ENCODE peak calls at places on chromosomes 12 and 14, in eight cellular contexts. One of them, this sample, is unnamed.

GRCh38 chr12:125403145-125403789 is 338.0 kb downstream of the AACS start:
- DNase-seq in ascending aorta: no peak
- DNase-seq in colonic mucosa: no peak
- DNase-seq in lower leg skin: no peak
- DNase-seq in H9: peak
- DNase-seq in K562: peak
- DNase-seq in heart left ventricle: no peak
- DNase-seq in GM12865: peak
- DNase-seq in this sample: peak

GRCh38 chr14:61174395-61175386 is 106.4 kb downstream of the TMEM30B start:
- DNase-seq in K562: no peak
- DNase-seq in GM12865: no peak
- DNase-seq in heart left ventricle: no peak
- DNase-seq in lower leg skin: no peak
- DNase-seq in H9: no peak
- DNase-seq in colonic mucosa: no peak
- DNase-seq in ascending aorta: no peak
- DNase-seq in this sample: no peak

GRCh38 chr12:2640709-2641108 is 154.1 kb upstream of the FKBP4 start:
- DNase-seq in colonic mucosa: no peak
- DNase-seq in lower leg skin: peak
- DNase-seq in H9: peak
- DNase-seq in ascending aorta: peak
- DNase-seq in GM12865: no peak
- DNase-seq in heart left ventricle: peak
- DNase-seq in K562: no peak
- DNase-seq in this sample: peak

GRCh38 chr14:58755026-58755929 is 117.5 kb downstream of the DACT1 start:
- DNase-seq in GM12865: no peak
- DNase-seq in heart left ventricle: no peak
- DNase-seq in ascending aorta: no peak
- DNase-seq in K562: no peak
- DNase-seq in H9: no peak
- DNase-seq in lower leg skin: no peak
- DNase-seq in colonic mucosa: peak
- DNase-seq in this sample: no peak

GRCh38 chr12:30753233-30753632 is 1.5 kb downstream of the CAPRIN2 start:
- DNase-seq in lower leg skin: no peak
- DNase-seq in ascending aorta: no peak
- DNase-seq in heart left ventricle: no peak
- DNase-seq in colonic mucosa: no peak
- DNase-seq in K562: peak
- DNase-seq in GM12865: peak
- DNase-seq in H9: peak
- DNase-seq in this sample: peak

GRCh38 chr12:3962661-3963483 is 89.7 kb upstream of the PARP11 start:
- DNase-seq in colonic mucosa: no peak
- DNase-seq in K562: no peak
- DNase-seq in ascending aorta: no peak
- DNase-seq in lower leg skin: peak
- DNase-seq in heart left ventricle: no peak
- DNase-seq in GM12865: peak
- DNase-seq in H9: peak
- DNase-seq in this sample: no peak

GRCh38 chr12:111180830-111181726 is 187.8 kb downstream of the PHETA1 start:
- DNase-seq in ascending aorta: peak
- DNase-seq in heart left ventricle: peak
- DNase-seq in lower leg skin: no peak
- DNase-seq in K562: no peak
- DNase-seq in H9: no peak
- DNase-seq in colonic mucosa: peak
- DNase-seq in GM12865: no peak
- DNase-seq in this sample: no peak

GRCh38 chr12:63070709-63071108 is 80.3 kb downstream of the AVPR1A start:
- DNase-seq in ascending aorta: no peak
- DNase-seq in K562: no peak
- DNase-seq in heart left ventricle: no peak
- DNase-seq in lower leg skin: no peak
- DNase-seq in H9: no peak
- DNase-seq in GM12865: no peak
- DNase-seq in colonic mucosa: no peak
- DNase-seq in this sample: no peak

GRCh38 chr12:116172224-116172849 is 105.2 kb downstream of the MED13L start:
- DNase-seq in K562: peak
- DNase-seq in lower leg skin: no peak
- DNase-seq in H9: no peak
- DNase-seq in ascending aorta: no peak
- DNase-seq in GM12865: peak
- DNase-seq in colonic mucosa: no peak
- DNase-seq in heart left ventricle: no peak
- DNase-seq in this sample: no peak

GRCh38 chr14:91693342-91693741 is 38.5 kb downstream of the CATSPERB start:
- DNase-seq in ascending aorta: no peak
- DNase-seq in GM12865: no peak
- DNase-seq in lower leg skin: no peak
- DNase-seq in colonic mucosa: peak
- DNase-seq in H9: no peak
- DNase-seq in heart left ventricle: no peak
- DNase-seq in K562: no peak
- DNase-seq in this sample: peak

GRCh38 chr14:85529803-85530574 is at the start of gene FLRT2:
- DNase-seq in heart left ventricle: peak
- DNase-seq in GM12865: no peak
- DNase-seq in lower leg skin: peak
- DNase-seq in ascending aorta: peak
- DNase-seq in H9: peak
- DNase-seq in colonic mucosa: peak
- DNase-seq in K562: no peak
- DNase-seq in this sample: no peak

GRCh38 chr14:76872796-76873432 is 46.7 kb downstream of the LRRC74A start:
- DNase-seq in K562: peak
- DNase-seq in H9: peak
- DNase-seq in colonic mucosa: peak
- DNase-seq in heart left ventricle: peak
- DNase-seq in GM12865: peak
- DNase-seq in lower leg skin: peak
- DNase-seq in ascending aorta: peak
- DNase-seq in this sample: peak

GRCh38 chr14:55754471-55754870 is 174.5 kb downstream of the KTN1 start:
- DNase-seq in K562: no peak
- DNase-seq in ascending aorta: no peak
- DNase-seq in heart left ventricle: no peak
- DNase-seq in colonic mucosa: no peak
- DNase-seq in GM12865: no peak
- DNase-seq in H9: no peak
- DNase-seq in lower leg skin: no peak
- DNase-seq in this sample: no peak

GRCh38 chr12:66409195-66409871 is 107.0 kb downstream of the HELB start:
- DNase-seq in colonic mucosa: peak
- DNase-seq in K562: no peak
- DNase-seq in GM12865: peak
- DNase-seq in heart left ventricle: no peak
- DNase-seq in lower leg skin: no peak
- DNase-seq in H9: peak
- DNase-seq in ascending aorta: no peak
- DNase-seq in this sample: peak

GRCh38 chr12:11762723-11763326 is 113.4 kb downstream of the ETV6 start:
- DNase-seq in lower leg skin: no peak
- DNase-seq in colonic mucosa: no peak
- DNase-seq in GM12865: peak
- DNase-seq in heart left ventricle: no peak
- DNase-seq in H9: no peak
- DNase-seq in K562: no peak
- DNase-seq in ascending aorta: no peak
- DNase-seq in this sample: no peak

DNA sequence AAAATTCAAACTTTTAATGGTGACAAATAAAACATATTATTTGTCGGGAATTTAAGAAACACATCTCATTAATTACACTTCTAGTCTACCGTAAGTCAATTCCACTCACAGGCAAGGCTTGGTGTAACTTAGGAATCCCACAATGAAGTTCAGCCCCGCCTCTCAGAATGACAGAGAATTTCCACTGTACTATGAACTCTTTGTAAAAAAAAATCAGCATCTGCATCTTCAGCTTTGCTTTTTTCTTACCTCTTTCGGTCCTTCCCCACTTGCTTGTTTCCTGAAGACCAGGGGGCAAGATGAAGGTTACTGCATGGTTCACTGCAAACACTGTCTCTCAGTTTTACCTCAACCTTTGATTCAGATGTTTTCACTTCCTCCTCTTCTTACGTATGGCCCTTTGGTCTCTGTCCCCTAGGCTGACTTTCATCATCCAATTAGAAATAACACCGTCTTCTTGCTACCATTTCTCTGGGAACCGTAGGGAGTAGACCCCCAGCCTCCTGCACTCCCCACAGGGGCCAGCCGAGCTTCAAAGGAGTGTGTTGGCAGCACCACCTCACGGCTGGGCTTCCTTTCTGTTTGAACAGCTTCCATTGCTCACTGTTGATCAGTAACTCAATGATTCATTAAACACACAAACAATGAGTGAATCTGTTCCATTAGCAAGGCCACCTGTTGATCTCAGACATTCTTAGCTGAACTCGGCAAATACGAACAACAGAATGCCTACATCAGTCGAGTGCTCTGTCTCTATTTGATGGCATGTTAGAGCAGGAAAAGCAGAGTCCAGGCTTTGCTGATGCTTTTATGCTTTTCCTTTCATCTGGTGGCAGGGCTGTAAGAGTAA is 343.0 kb downstream of the BMP4 start:
- DNase-seq in colonic mucosa: peak
- DNase-seq in GM12865: peak
- DNase-seq in H9: no peak
- DNase-seq in heart left ventricle: no peak
- DNase-seq in lower leg skin: no peak
- DNase-seq in ascending aorta: no peak
- DNase-seq in K562: no peak
- DNase-seq in this sample: peak
- TF ChIP-seq CTCF in colonic mucosa: no peak
- TF ChIP-seq CTCF in GM12865: no peak
- TF ChIP-seq CTCF in H9: no peak
- TF ChIP-seq CTCF in heart left ventricle: no peak
- TF ChIP-seq CTCF in lower leg skin: no peak
- TF ChIP-seq CTCF in ascending aorta: no peak
- TF ChIP-seq CTCF in K562: no peak
- TF ChIP-seq CTCF in this sample: no peak

GRCh38 chr12:46342562-46343033 is 30.0 kb downstream of the SLC38A2 start:
- DNase-seq in GM12865: peak
- DNase-seq in lower leg skin: no peak
- DNase-seq in K562: no peak
- DNase-seq in colonic mucosa: peak
- DNase-seq in ascending aorta: peak
- DNase-seq in H9: peak
- DNase-seq in heart left ventricle: peak
- DNase-seq in this sample: peak
- TF ChIP-seq CTCF in GM12865: peak
- TF ChIP-seq CTCF in lower leg skin: no peak
- TF ChIP-seq CTCF in K562: peak
- TF ChIP-seq CTCF in colonic mucosa: peak
- TF ChIP-seq CTCF in ascending aorta: peak
- TF ChIP-seq CTCF in H9: peak
- TF ChIP-seq CTCF in heart left ventricle: peak
- TF ChIP-seq CTCF in this sample: peak

GRCh38 chr12:69196302-69197288 is 42.8 kb upstream of the CPSF6 start:
- DNase-seq in lower leg skin: no peak
- DNase-seq in heart left ventricle: no peak
- DNase-seq in colonic mucosa: peak
- DNase-seq in H9: no peak
- DNase-seq in ascending aorta: no peak
- DNase-seq in GM12865: peak
- DNase-seq in K562: peak
- DNase-seq in this sample: peak
- TF ChIP-seq CTCF in lower leg skin: no peak
- TF ChIP-seq CTCF in heart left ventricle: no peak
- TF ChIP-seq CTCF in colonic mucosa: peak
- TF ChIP-seq CTCF in H9: peak
- TF ChIP-seq CTCF in ascending aorta: no peak
- TF ChIP-seq CTCF in GM12865: peak
- TF ChIP-seq CTCF in K562: peak
- TF ChIP-seq CTCF in this sample: peak

DNA sequence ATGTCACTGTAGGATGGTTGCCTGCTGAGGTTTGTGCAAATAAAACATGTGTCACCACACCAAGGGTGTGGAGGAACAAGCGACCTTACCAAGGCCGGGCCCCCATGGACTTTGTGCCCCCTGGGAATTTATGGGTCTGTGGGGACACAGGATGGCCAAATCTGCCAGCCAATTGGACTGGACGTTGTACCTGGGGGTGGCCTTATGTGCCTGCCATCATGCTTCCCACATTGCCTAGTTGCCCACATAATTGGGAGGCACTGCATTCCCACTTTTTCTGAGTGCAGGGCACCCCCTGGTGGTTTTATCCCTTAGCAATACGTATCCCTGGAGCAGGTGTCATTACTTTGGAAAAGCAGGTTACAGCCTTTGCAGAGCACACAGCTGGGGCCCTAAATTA is 92.6 kb upstream of the TMPO start:
- DNase-seq in colonic mucosa: peak
- DNase-seq in K562: no peak
- DNase-seq in ascending aorta: no peak
- DNase-seq in H9: peak
- DNase-seq in GM12865: no peak
- DNase-seq in lower leg skin: no peak
- DNase-seq in heart left ventricle: no peak
- DNase-seq in this sample: peak
- TF ChIP-seq CTCF in colonic mucosa: peak
- TF ChIP-seq CTCF in K562: peak
- TF ChIP-seq CTCF in ascending aorta: no peak
- TF ChIP-seq CTCF in H9: peak
- TF ChIP-seq CTCF in GM12865: no peak
- TF ChIP-seq CTCF in lower leg skin: no peak
- TF ChIP-seq CTCF in heart left ventricle: no peak
- TF ChIP-seq CTCF in this sample: peak

GRCh38 chr12:121223283-121223946 is 13.5 kb downstream of the P2RX4 start:
- DNase-seq in K562: no peak
- DNase-seq in ascending aorta: no peak
- DNase-seq in lower leg skin: no peak
- DNase-seq in colonic mucosa: peak
- DNase-seq in heart left ventricle: no peak
- DNase-seq in GM12865: peak
- DNase-seq in H9: peak
- DNase-seq in this sample: peak
- TF ChIP-seq CTCF in K562: peak
- TF ChIP-seq CTCF in ascending aorta: no peak
- TF ChIP-seq CTCF in lower leg skin: no peak
- TF ChIP-seq CTCF in colonic mucosa: peak
- TF ChIP-seq CTCF in heart left ventricle: no peak
- TF ChIP-seq CTCF in GM12865: peak
- TF ChIP-seq CTCF in H9: peak
- TF ChIP-seq CTCF in this sample: peak